ENCODE peak calls at places on chromosomes 16 and 17, in five cellular contexts. H, F, I, Z and V are unnamed samples.
A peak's percentile ranks its signal among the peaks of the same experiment; 100 is the strongest.

GRCh38 chr17:69525920-69526841 is 111.7 kb downstream of the MAP2K6 start:
- DNase-seq in H (peak; percentile 62), F (peak; percentile 64), I (peak; percentile 64), Z (no peak), V (peak; percentile 19)

GRCh38 chr16:14007460-14007859 is 63.7 kb upstream of the MRTFB start:
- DNase-seq in H (no peak), F (no peak), I (no peak), Z (no peak), V (no peak)

GRCh38 chr17:72351884-72352346 is 231.1 kb downstream of the SOX9 start:
- DNase-seq in H (no peak), F (no peak), I (no peak), Z (no peak), V (no peak)

GRCh38 chr16:4980691-4981090 is 22.6 kb downstream of the SEC14L5 start:
- DNase-seq in H (no peak), F (no peak), I (no peak), Z (no peak), V (no peak)

GRCh38 chr17:76593338-76593737 is 7.7 kb upstream of the ST6GALNAC2 start:
- DNase-seq in H (no peak), F (no peak), I (no peak), Z (no peak), V (no peak)

GRCh38 chr17:60039509-60040442 is 38.9 kb downstream of the HEATR6 start:
- DNase-seq in H (no peak), F (no peak), I (no peak), Z (no peak), V (no peak)

GRCh38 chr17:80122026-80122575 is 20.7 kb downstream of the GAA start:
- DNase-seq in H (no peak), F (no peak), I (no peak), Z (no peak), V (no peak)

GRCh38 chr17:38465420-38466345 is 37.4 kb downstream of the ARHGAP23 start:
- DNase-seq in H (no peak), F (peak; percentile 89), I (peak; percentile 96), Z (peak; percentile 46), V (peak; percentile 94)

GRCh38 chr17:3665834-3666233 is 2.5 kb downstream of the TAX1BP3 start:
- DNase-seq in H (no peak), F (no peak), I (no peak), Z (no peak), V (no peak)

GRCh38 chr16:89944773-89945172 is 3.8 kb upstream of the DEF8 start:
- DNase-seq in H (no peak), F (no peak), I (no peak), Z (no peak), V (no peak)

GRCh38 chr17:48954300-48954755 is 9.7 kb upstream of the SNF8 start:
- DNase-seq in H (no peak), F (peak; percentile 40), I (no peak), Z (no peak), V (no peak)